ENCODE peak calls at places on chromosomes 2 and 18, in six cellular contexts. U is heart left ventricle, D is IMR-90, R is transverse colon, G is Peyer's patch, W is right lobe of liver. N is an unnamed sample.

GRCh38 chr2:160869411-160869810 is 290.8 kb upstream of the TANK start:
- DNase-seq in D (peak; percentile 94), G (no peak), R (no peak), U (no peak), W (no peak), N (peak; percentile 21)

GRCh38 chr2:85766214-85766613 is 12.4 kb downstream of the ATOH8 start:
- DNase-seq in D (no peak), G (no peak), W (no peak), U (no peak), R (no peak), N (no peak)

GRCh38 chr2:54560146-54560881 is 104.2 kb downstream of the SPTBN1 start:
- DNase-seq in R (peak; percentile 69), U (no peak), G (no peak), W (peak; percentile 69), D (peak; percentile 59), N (peak; percentile 51)

GRCh38 chr2:69482471-69482870 is 45.2 kb upstream of the NFU1 start:
- DNase-seq in R (no peak), D (no peak), G (no peak), W (no peak), U (no peak), N (no peak)

GRCh38 chr2:68762665-68763064 is 28.1 kb downstream of the ARHGAP25 start:
- DNase-seq in W (no peak), D (peak; percentile 79), U (no peak), R (no peak), G (no peak), N (no peak)

GRCh38 chr2:66569321-66569851 is 134.5 kb downstream of the MEIS1 start:
- DNase-seq in G (no peak), W (no peak), D (peak; percentile 85), R (no peak), U (no peak), N (peak; percentile 40)

GRCh38 chr2:205148756-205149155 is 533.5 kb upstream of the NRP2 start:
- DNase-seq in W (no peak), R (no peak), G (no peak), U (no peak), D (no peak), N (no peak)

GRCh38 chr2:207341114-207341750 is 175.5 kb upstream of the KLF7 start:
- DNase-seq in W (no peak), R (no peak), U (no peak), D (no peak), G (no peak), N (no peak)

GRCh38 chr2:224252601-224253000 is 149.3 kb downstream of the FAM124B start:
- DNase-seq in U (no peak), R (no peak), G (no peak), W (no peak), D (peak; percentile 75), N (no peak)

GRCh38 chr2:8802741-8803140 is 34.7 kb downstream of the KIDINS220 start:
- DNase-seq in R (no peak), U (no peak), D (no peak), W (no peak), G (no peak), N (no peak)

GRCh38 chr2:37582911-37583310 is 88.5 kb downstream of the CDC42EP3 start:
- DNase-seq in D (no peak), U (no peak), G (no peak), W (no peak), R (no peak), N (no peak)

GRCh38 chr18:12015697-12016062 is 34.4 kb downstream of the IMPA2 start:
- DNase-seq in R (peak; percentile 85), W (peak; percentile 92), U (peak; percentile 86), G (peak; percentile 79), D (peak; percentile 72), N (no peak)

GRCh38 chr2:19748073-19748375 is 153.8 kb downstream of the TTC32 start:
- DNase-seq in D (no peak), R (no peak), U (no peak), G (no peak), W (no peak), N (no peak)

GRCh38 chr2:19746137-19746585 is 155.6 kb downstream of the TTC32 start:
- DNase-seq in D (no peak), W (no peak), U (no peak), R (no peak), G (no peak), N (no peak)

GRCh38 chr2:19748711-19749506 is 152.9 kb downstream of the TTC32 start:
- DNase-seq in W (no peak), R (no peak), D (no peak), U (no peak), G (no peak), N (no peak)

GRCh38 chr2:19746611-19747309 is 155.0 kb downstream of the TTC32 start:
- DNase-seq in R (no peak), U (no peak), D (peak; percentile 25), G (no peak), W (no peak), N (no peak)

DNA sequence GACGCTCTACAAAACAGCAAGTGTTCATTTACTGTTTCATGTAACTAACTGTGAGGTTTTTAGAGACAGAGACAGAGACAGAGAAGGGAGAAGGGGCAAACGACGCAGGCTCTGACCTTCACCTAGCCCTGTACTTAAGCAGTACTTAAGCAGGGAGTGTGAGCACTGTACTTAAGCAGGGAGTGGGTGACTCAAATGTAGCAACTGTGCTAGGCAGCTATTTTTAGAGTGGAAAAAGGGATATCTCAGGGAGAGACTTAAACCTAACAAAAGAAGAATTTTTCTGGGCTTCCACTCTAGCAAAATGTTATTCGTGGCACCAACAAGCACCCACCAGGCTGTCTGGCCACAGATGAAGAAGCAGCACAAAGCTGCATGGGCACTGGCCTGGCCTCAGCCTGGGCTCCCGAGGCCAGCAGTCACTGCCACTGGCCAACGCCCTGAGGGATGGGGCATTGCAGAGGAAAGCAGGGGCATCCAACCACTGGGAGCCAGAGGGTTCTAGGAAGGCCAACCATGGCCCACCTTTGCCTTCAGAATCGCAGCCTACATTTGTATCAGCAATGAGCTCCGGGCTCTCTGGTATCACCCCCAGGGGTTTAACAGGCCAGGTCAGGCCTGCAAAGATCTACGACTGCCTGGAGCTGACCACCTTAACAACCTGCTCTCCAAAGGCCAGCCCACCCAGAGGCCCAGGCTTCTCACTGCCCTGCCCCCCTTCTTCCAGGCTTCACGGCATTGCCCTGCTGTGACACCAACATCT is 154.3 kb downstream of the TTC32 start:
- DNase-seq in W (no peak), U (no peak), D (peak; percentile 60), G (no peak), R (no peak), N (no peak)
- TF ChIP-seq POLR2A in W (no peak), U (no peak), D (no peak), G (no peak), R (no peak), N (no peak)

DNA sequence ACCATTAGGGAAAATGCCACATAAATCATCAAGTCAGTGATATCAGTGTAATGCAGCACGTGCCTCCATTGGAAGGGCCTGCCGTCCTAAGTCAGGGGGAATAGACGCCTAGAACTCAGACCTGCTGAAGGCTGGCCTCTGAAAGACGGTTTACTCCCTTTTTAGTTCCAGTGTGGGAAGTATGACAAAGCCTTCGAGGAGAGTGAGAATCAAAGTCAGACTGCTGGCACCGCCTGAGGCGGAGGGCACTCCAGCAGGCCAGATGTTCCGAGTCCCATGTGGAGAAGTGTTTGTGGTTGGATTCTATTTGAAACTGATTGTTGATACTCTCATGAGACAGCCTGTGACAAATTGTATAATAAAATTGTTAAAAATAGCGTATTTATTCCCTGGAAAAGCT is 196.6 kb downstream of the MYO1B start:
- DNase-seq in D (peak; percentile 27), R (no peak), G (no peak), W (no peak), U (peak; percentile 59), N (peak; percentile 15)
- H3K4me3 ChIP-seq in D (no peak overlapping the region), R (no peak overlapping the region), G (no peak overlapping the region), W (no peak overlapping the region), U (no peak overlapping the region), N (no peak overlapping the region)

GRCh38 chr18:4581966-4582365 is 126.9 kb upstream of the DLGAP1 start:
- DNase-seq in D (no peak), W (no peak), U (no peak), R (no peak), G (no peak), N (no peak)

GRCh38 chr18:4573735-4574134 is 118.6 kb upstream of the DLGAP1 start:
- DNase-seq in W (no peak), D (no peak), R (no peak), U (no peak), G (no peak), N (no peak)

GRCh38 chr18:4582677-4583076 is 127.6 kb upstream of the DLGAP1 start:
- DNase-seq in R (no peak), D (no peak), W (no peak), U (no peak), G (no peak), N (no peak)

DNA sequence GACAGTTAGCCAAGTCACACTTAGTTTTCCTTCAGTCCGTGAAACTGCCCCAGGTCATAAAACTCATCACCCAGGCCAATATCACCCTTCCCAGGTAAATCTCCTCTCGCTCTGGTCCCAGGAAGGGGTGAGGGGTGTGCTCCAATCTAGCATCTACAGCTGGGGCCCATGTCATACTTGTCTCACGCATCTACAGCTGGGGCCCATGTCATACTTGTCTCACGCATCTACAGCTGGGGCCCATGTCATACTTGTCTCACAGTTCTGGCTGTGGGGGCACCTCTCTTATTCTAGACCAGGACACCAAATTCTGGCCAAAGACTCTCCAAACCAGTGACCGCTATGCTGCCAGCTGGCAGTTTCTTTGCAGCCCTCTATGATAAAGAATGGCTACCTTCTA is 123.3 kb upstream of the DLGAP1 start:
- DNase-seq in U (no peak), R (no peak), D (no peak), W (no peak), G (no peak), N (no peak)
- H3K9me3 ChIP-seq in U (peaks cover 31% of the 10 kb centered on the region), R (peaks cover 12% of the 10 kb centered on the region), D (peaks cover 21% of the 10 kb centered on the region), W (no peaks in the 10 kb centered on the region), G (peaks cover 16% of the 10 kb centered on the region), N (no peaks in the 10 kb centered on the region)

GRCh38 chr2:177212895-177213856 is 582 bp downstream of the HNRNPA3 start:
- DNase-seq in W (peak; percentile 95), D (peak; percentile 87), U (peak; percentile 97), R (peak; percentile 95), G (peak; percentile 95), N (peak; percentile 89)
- TF ChIP-seq POLR2A in W (peak; percentile 28), D (peak; percentile 66), U (no peak), R (no peak), G (no peak), N (no peak)